ENCODE peak calls at places on chromosomes 5 and 9, in eight cellular contexts. H is A549, Q is H1, P is GM12878, C is endothelial cell of umbilical vein, U is HepG2, A is K562, Y is NB4. D is an unnamed sample.
A peak's percentile ranks its signal among the peaks of the same experiment; 100 is the strongest.

GRCh38 chr9:27626629-27627564 is 53.6 kb upstream of the C9orf72 start:
- DNase-seq in Y (no peak), C (no peak), H (no peak), Q (no peak), U (no peak), A (no peak), P (no peak), D (no peak)

GRCh38 chr9:29319727-29320513 is 1746.6 kb upstream of the C9orf72 start:
- DNase-seq in P (no peak), Q (no peak), A (no peak), C (no peak), Y (no peak), H (no peak), U (no peak), D (no peak)

GRCh38 chr9:116279230-116279629 is 125.6 kb downstream of the PAPPA start:
- DNase-seq in Y (no peak), U (no peak), Q (peak; percentile 68), A (no peak), H (no peak), C (peak; percentile 19), P (no peak), D (no peak)

GRCh38 chr9:99264070-99264469 is 42.0 kb downstream of the SEC61B start:
- DNase-seq in Y (peak; percentile 38), P (no peak), C (peak; percentile 19), A (peak; percentile 34), Q (peak; percentile 62), H (peak; percentile 23), U (no peak), D (peak; percentile 16)

GRCh38 chr5:107570805-107571531 is 99.8 kb downstream of the EFNA5 start:
- DNase-seq in Y (no peak), U (peak; percentile 2), P (peak; percentile 94), Q (no peak), H (peak; percentile 41), C (peak; percentile 95), A (no peak), D (no peak)

GRCh38 chr9:127832248-127832647 is 22.2 kb downstream of the ENG start:
- DNase-seq in U (no peak), C (no peak), A (no peak), Y (no peak), Q (no peak), P (no peak), H (no peak), D (no peak)

GRCh38 chr5:178113841-178114324 is 551 bp downstream of the N4BP3 start:
- DNase-seq in H (no peak), A (peak; percentile 54), P (no peak), Q (peak; percentile 79), U (no peak), C (no peak), Y (peak; percentile 23), D (no peak)

GRCh38 chr9:127838375-127839078 is 15.9 kb downstream of the ENG start:
- DNase-seq in Q (no peak), C (peak; percentile 97), P (no peak), A (no peak), U (no peak), H (peak; percentile 51), Y (no peak), D (no peak)

DNA sequence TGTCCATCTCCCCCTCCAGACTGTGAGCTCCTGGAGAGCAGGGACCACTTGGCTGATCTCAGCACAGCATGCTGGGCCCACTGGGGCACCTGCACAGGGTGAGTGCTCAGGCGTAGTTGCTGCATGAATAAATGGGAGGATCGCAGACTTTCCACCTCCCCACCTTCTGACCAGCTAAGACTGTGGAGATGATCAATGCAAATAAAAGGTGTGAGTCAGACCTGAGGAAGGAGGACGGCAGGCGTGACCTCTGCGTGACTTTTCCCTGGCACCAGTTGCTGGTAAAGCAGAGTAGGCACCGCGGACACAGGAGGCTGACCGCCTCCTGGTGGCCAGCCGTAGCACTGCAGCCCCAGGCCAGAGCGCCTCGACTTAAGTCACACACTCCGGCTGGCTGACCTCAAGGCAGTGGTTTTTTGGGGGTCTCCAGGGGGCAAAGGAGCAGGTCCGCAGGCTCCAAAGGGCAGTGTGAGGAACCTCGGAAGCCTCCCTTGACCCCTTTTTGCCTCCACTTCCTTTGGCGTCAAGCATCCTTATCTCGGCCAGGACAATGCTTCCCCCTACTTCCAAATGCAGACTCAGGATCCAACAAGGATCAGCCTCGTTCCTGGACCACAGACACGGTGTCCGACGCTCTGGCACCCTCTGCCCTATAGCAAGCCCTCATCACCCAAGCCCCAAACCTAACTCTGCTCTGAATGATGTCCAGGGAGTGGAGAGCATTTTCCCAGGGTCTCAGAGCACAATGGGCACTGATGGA is 12.7 kb upstream of the TDRD7 start:
- DNase-seq in Q (peak; percentile 92), H (peak; percentile 85), C (peak; percentile 76), P (no peak), Y (peak; percentile 77), U (peak; percentile 54), A (peak; percentile 72), D (peak; percentile 73)
- TF ChIP-seq MAX in Q (no peak), H (no peak), C (no peak), P (no peak), Y (no peak), U (no peak), A (no peak), D (no peak)

GRCh38 chr5:150778517-150779396 is at the start of gene SMIM3:
- DNase-seq in U (peak; percentile 47), C (peak; percentile 58), A (peak; percentile 83), H (peak; percentile 55), P (no peak), Q (peak; percentile 86), Y (peak; percentile 80), D (no peak)

GRCh38 chr5:150779397-150780179 is 1.0 kb downstream of the SMIM3 start:
- DNase-seq in H (no peak), Y (peak; percentile 81), Q (no peak), C (no peak), P (no peak), A (no peak), U (no peak), D (no peak)

GRCh38 chr5:150780180-150780692 is 1.7 kb downstream of the SMIM3 start:
- DNase-seq in H (no peak), Q (no peak), P (peak; percentile 81), U (no peak), A (no peak), Y (peak; percentile 86), C (no peak), D (no peak)

GRCh38 chr5:150777685-150778084 is 872 bp upstream of the SMIM3 start:
- DNase-seq in Y (peak; percentile 14), U (no peak), A (peak; percentile 51), P (no peak), C (no peak), Q (no peak), H (no peak), D (no peak)

DNA sequence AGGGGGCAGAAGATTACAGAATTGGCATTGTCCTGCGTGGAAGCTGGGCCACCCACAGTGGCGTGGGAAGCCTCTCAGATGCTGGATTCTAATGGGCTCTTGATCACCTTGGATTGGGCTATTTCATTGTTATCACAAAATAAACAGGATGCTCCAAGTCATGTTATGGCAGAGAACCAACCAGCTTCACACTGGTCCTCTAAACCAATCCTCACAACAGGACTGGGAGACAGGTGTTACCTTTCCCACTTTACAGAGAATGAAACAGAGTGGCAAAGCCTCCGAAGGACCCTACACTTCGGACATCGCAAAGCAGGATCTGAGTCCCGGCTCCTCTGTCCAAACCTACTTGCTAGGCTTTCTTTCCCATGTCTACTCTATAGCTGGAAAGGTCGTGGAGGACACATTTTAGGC is 447 bp upstream of the SMIM3 start:
- DNase-seq in P (no peak), A (peak; percentile 29), U (no peak), H (no peak), C (peak; percentile 65), Q (no peak), Y (no peak), D (no peak)
- TF ChIP-seq POLR2A in P (no peak), A (no peak), U (no peak), H (no peak), C (no peak), Q (no peak), Y (no peak), D (no peak)

GRCh38 chr5:103207001-103207400 is 51.6 kb upstream of the MACIR start:
- DNase-seq in H (no peak), C (peak; percentile 25), Y (no peak), U (no peak), Q (no peak), A (no peak), P (no peak), D (no peak)

GRCh38 chr5:103205991-103206700 is 52.4 kb upstream of the MACIR start:
- DNase-seq in A (no peak), U (no peak), Y (no peak), Q (no peak), P (no peak), C (peak; percentile 13), H (no peak), D (no peak)

GRCh38 chr5:103207653-103208052 is 50.9 kb upstream of the MACIR start:
- DNase-seq in U (no peak), H (no peak), Q (no peak), C (peak; percentile 83), P (no peak), A (no peak), Y (peak; percentile 40), D (no peak)

GRCh38 chr5:103209065-103209464 is 49.5 kb upstream of the MACIR start:
- DNase-seq in U (no peak), Q (no peak), Y (no peak), C (no peak), A (no peak), H (no peak), P (no peak), D (no peak)

GRCh38 chr5:103208460-103208859 is 50.1 kb upstream of the MACIR start:
- DNase-seq in P (no peak), Y (no peak), H (no peak), U (no peak), C (peak; percentile 75), A (no peak), Q (no peak), D (no peak)
- TF ChIP-seq MAX in P (no peak), Y (no peak), H (no peak), U (no peak), C (no peak), A (no peak), Q (no peak), D (no peak)

DNA sequence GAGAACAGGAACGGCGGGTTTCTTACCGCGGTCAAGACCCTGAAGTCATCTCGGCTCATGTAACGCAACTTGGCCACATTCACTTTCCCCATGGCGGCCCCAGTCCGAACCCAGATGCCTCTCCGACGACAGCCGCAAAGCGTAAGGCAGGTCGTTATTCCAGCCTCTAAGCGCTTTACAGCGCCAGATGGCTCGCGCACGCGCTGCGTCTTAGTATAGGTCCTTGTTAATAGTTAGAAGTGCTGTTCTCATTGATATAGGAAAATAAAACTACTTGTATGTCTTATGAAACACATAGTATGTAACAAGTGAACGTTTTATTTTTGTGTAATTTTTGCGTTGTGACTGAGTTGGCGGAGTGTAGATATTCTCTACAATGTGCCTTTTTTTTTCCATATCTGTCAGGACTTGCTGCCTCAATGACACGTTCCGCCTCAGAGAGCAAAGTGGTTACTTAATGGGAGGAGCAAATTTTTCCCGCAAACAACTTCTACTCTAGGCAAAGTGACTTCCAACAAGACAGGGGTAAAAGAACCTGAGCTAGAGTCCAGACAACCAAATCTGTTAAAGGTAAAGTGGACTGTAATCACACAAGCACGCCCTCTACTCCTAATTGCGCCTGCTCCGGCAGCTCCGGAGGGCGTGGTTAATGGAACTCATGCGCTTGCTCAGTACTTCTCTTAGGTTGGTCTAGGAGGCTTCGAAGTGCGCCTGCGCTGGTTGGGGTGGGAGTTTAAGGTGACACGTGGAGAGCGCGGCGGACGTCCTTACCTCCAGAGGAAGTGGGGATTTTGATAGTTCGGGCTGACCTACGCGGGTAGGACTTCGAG is at the start of gene RIOK2:
- DNase-seq in H (peak; percentile 97), P (peak; percentile 96), Y (peak; percentile 97), A (peak; percentile 98), Q (peak; percentile 88), C (peak; percentile 99), U (peak; percentile 94), D (peak; percentile 95)
- TF ChIP-seq POLR2A in H (peak; percentile 85), P (peak; percentile 86), Y (peak; percentile 81), A (peak; percentile 86), Q (peak; percentile 86), C (peak; percentile 81), U (peak; percentile 66), D (peak; percentile 41)

GRCh38 chr5:131789765-131790164 is 7.1 kb downstream of the FNIP1 start:
- DNase-seq in Q (no peak), P (no peak), U (no peak), H (no peak), A (no peak), Y (no peak), C (no peak), D (no peak)
- TF ChIP-seq MAX in Q (no peak), P (no peak), U (no peak), H (no peak), A (no peak), Y (no peak), C (no peak), D (no peak)